ENCODE peak calls at places on chromosomes 2 and 18, in five cellular contexts. Z is heart right ventricle, R is hepatocyte, B is psoas muscle, S is cardiac muscle cell. J is an unnamed sample.

GRCh38 chr2:207558106-207558505 is 28.3 kb downstream of the CREB1 start:
- DNase-seq in Z (no peak), R (no peak), B (no peak), S (peak), J (peak)

GRCh38 chr2:239548491-239548890 is 147.7 kb upstream of the HDAC4 start:
- DNase-seq in Z (no peak), R (no peak), B (no peak), S (no peak), J (no peak)

GRCh38 chr2:171244466-171244969 is 83.8 kb upstream of the TLK1 start:
- DNase-seq in Z (no peak), R (peak), B (no peak), S (peak), J (peak)

GRCh38 chr2:237791977-237792727 is 6.4 kb upstream of the RBM44 start:
- DNase-seq in Z (no peak), R (peak), B (no peak), S (peak), J (no peak)

GRCh38 chr18:21672868-21673267 is 31.7 kb downstream of the ABHD3 start:
- DNase-seq in Z (peak), R (peak), B (no peak), S (peak), J (no peak)

GRCh38 chr2:111665011-111665410 is 219.0 kb downstream of the ANAPC1 start:
- DNase-seq in Z (no peak), R (no peak), B (no peak), S (no peak), J (no peak)

GRCh38 chr18:75125359-75126331 is 83.3 kb downstream of the PTGR3 start:
- DNase-seq in Z (no peak), R (no peak), B (no peak), S (peak), J (no peak)

GRCh38 chr2:20604957-20605381 is 45.9 kb downstream of the HS1BP3 start:
- DNase-seq in Z (no peak), R (no peak), B (no peak), S (peak), J (peak)

GRCh38 chr2:196105956-196106355 is 37.3 kb upstream of the DNAH7 start:
- DNase-seq in Z (no peak), R (no peak), B (no peak), S (no peak), J (no peak)

DNA sequence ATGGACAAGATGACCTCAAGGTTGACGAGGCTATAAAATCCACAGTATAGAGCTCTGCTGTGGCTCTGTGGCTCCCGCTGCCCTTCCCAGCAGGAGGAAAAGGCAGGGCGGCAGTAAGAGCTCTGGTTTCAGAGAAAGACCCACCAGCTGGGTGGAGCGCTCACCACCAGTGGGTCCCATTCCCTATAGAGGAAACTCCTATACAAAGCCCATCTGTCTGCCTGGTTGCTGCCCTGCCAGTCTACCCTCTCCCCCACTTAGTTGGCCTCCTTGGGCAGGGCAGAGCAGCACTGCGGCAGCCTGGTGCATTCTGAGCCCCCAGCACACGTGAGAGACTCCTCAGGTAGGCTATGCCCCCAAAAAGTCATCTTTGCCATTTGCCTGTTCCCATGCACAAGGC is 26.5 kb downstream of the TNS1 start:
- DNase-seq in Z (no peak), R (no peak), B (no peak), S (no peak), J (no peak)
- H3K27ac ChIP-seq in Z (peak), R (no peak), B (no peak), S (no peak), J (no peak)

GRCh38 chr2:216735086-216735485 is 39.7 kb upstream of the IGFBP5 start:
- DNase-seq in Z (no peak), R (peak), B (no peak), S (peak), J (peak)
- H3K4me3 ChIP-seq in Z (no peak), R (no peak), B (no peak), S (no peak), J (no peak)

GRCh38 chr2:64562148-64562784 is 38.1 kb downstream of the AFTPH start:
- DNase-seq in Z (no peak), R (no peak), B (no peak), S (peak), J (no peak)
- TF ChIP-seq CTCF in Z (peak), R (peak), B (peak), S (peak), J (peak)

DNA sequence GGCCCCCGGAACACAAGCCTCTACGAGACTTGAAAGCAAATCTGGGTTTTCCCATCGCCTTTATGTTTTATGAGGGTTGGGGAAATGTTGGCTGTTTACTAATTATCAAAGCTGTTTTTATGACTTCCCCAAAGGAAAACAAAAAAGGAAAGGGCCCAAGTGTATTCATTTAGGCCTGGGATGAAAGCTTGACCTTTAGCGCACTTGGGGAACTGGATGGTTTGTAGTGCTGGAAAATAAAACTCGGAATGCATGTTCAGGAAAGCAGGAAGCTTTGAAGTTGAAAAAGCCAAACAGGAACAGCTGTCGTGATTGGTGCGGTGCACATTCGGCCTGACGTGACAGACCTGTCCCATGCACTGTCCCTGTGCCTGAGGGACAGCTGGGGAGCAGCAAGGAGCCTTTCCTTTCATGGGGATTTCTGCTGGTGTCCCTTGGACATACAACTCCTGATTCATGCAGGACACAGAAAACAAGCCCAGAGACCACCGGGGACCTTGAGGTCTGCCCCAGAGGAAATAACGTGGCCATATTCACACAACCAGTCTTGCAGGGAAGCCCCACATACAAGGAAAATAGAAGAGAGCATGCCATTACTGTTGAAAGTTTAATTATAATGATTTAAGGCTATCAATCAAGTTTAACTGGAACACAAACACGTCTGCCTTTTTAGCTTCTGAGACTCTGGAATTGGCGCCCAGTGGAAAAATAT is 169.7 kb upstream of the APCDD1 start:
- DNase-seq in Z (no peak), R (no peak), B (no peak), S (no peak), J (no peak)
- H3K27ac ChIP-seq in Z (no peak), R (no peak), B (no peak), S (no peak), J (no peak)

GRCh38 chr2:6667326-6667725 is 198.4 kb downstream of the CMPK2 start:
- DNase-seq in Z (no peak), R (no peak), B (no peak), S (no peak), J (no peak)
- H3K4me3 ChIP-seq in Z (no peak), R (no peak), B (no peak), S (no peak), J (no peak)

GRCh38 chr2:120747281-120747680 is 11.6 kb downstream of the GLI2 start:
- DNase-seq in Z (no peak), R (no peak), B (no peak), S (no peak), J (no peak)

GRCh38 chr2:120748741-120749140 is 13.1 kb downstream of the GLI2 start:
- DNase-seq in Z (no peak), R (no peak), B (no peak), S (no peak), J (no peak)

GRCh38 chr2:120747706-120748105 is 12.0 kb downstream of the GLI2 start:
- DNase-seq in Z (no peak), R (no peak), B (no peak), S (no peak), J (no peak)

GRCh38 chr2:120749506-120750431 is 14.1 kb downstream of the GLI2 start:
- DNase-seq in Z (peak), R (no peak), B (no peak), S (no peak), J (no peak)

GRCh38 chr2:120748310-120748709 is 12.6 kb downstream of the GLI2 start:
- DNase-seq in Z (no peak), R (no peak), B (no peak), S (no peak), J (no peak)
- TF ChIP-seq CTCF in Z (no peak), R (no peak), B (no peak), S (no peak), J (no peak)

GRCh38 chr2:160376576-160376975 is 117.0 kb downstream of the RBMS1 start:
- DNase-seq in Z (no peak), R (no peak), B (no peak), S (peak), J (no peak)
- H3K27ac ChIP-seq in Z (peak), R (peak), B (peak), S (no peak), J (no peak)